ENCODE peak calls at places on chromosomes 4 and X, in ten cellular contexts. H is stimulated activated CD4-positive, alpha-beta T cell treated with anti-CD3 and anti-CD28 coated beads, Interleukin-1b, Interleukin-23, amount 100 ng/mL, for 48 hours; W is NCI-H345; G is HT1080; B is putamen; V is ACHN; X is body of pancreas; K is GM04504; R is tibial nerve; A is DMS53. J is an unnamed sample.

GRCh38 chrX:118116308-118117068 is at the start of gene KLHL13:
- DNase-seq in X (peak), B (peak), W (peak), K (no peak), V (peak), H (peak), R (peak), G (peak), A (peak), J (no peak)

GRCh38 chrX:47321978-47322377 is 48.4 kb upstream of the ZNF157 start:
- DNase-seq in H (no peak), R (no peak), B (no peak), G (no peak), K (no peak), W (no peak), X (no peak), V (no peak), A (no peak), J (no peak)

GRCh38 chr4:11783588-11783987 is 354.9 kb upstream of the HS3ST1 start:
- DNase-seq in A (no peak), H (no peak), R (no peak), K (no peak), B (no peak), V (no peak), G (peak), X (no peak), W (no peak), J (no peak)

GRCh38 chrX:101062171-101062570 is 10.3 kb upstream of the TRMT2B start:
- DNase-seq in X (no peak), B (no peak), A (peak), K (peak), R (no peak), W (no peak), G (no peak), H (no peak), V (no peak), J (no peak)

GRCh38 chr4:168589154-168589553 is 92.3 kb downstream of the PALLD start:
- DNase-seq in A (peak), H (no peak), V (peak), W (no peak), B (no peak), G (peak), R (no peak), K (no peak), X (no peak), J (no peak)

GRCh38 chrX:30023451-30023850 is 191.9 kb upstream of the MAGEB2 start:
- DNase-seq in A (no peak), V (no peak), K (no peak), R (no peak), H (no peak), W (no peak), G (peak), X (no peak), B (no peak), J (no peak)

GRCh38 chr4:112647785-112648184 is 10.8 kb downstream of the LARP7 start:
- DNase-seq in K (no peak), G (no peak), H (no peak), A (no peak), X (no peak), V (no peak), R (no peak), B (no peak), W (no peak), J (no peak)

GRCh38 chrX:8760021-8760420 is 28.1 kb upstream of the ANOS1 start:
- DNase-seq in B (no peak), W (no peak), K (no peak), R (no peak), V (no peak), G (peak), H (no peak), X (no peak), A (no peak), J (no peak)

GRCh38 chr4:187333151-187333550 is 609.5 kb upstream of the FAT1 start:
- DNase-seq in H (no peak), K (no peak), B (no peak), G (peak), A (no peak), W (no peak), V (no peak), X (no peak), R (no peak), J (no peak)

GRCh38 chr4:149986916-149987315 is 91.3 kb upstream of the DCLK2 start:
- DNase-seq in A (no peak), G (no peak), H (no peak), K (no peak), R (no peak), W (no peak), V (no peak), B (no peak), X (no peak), J (no peak)

GRCh38 chr4:153502584-153502983 is 36.4 kb downstream of the TMEM131L start:
- DNase-seq in K (no peak), A (no peak), V (no peak), G (no peak), B (no peak), H (no peak), X (no peak), R (no peak), W (no peak), J (no peak)

GRCh38 chr4:15436515-15436914 is 8.7 kb downstream of the C1QTNF7 start:
- DNase-seq in B (peak), A (no peak), V (no peak), H (no peak), K (no peak), R (no peak), G (no peak), W (peak), X (no peak), J (peak)

GRCh38 chrX:19870710-19871490 is 16.5 kb downstream of the SH3KBP1 start:
- DNase-seq in B (no peak), W (no peak), G (no peak), X (no peak), R (no peak), V (no peak), K (no peak), H (no peak), A (no peak), J (no peak)

GRCh38 chrX:130878350-130879341 is 24.4 kb downstream of the ENOX2 start:
- DNase-seq in G (peak), A (no peak), B (no peak), X (peak), W (no peak), V (peak), H (no peak), K (peak), R (no peak), J (peak)

GRCh38 chr4:22668301-22668700 is 24.4 kb upstream of the GBA3 start:
- DNase-seq in G (no peak), K (no peak), B (no peak), R (no peak), A (no peak), V (peak), X (no peak), W (no peak), H (no peak), J (peak)

GRCh38 chr4:84499065-84499982 is at the start of gene NKX6-1:
- DNase-seq in W (peak), R (no peak), V (peak), A (peak), B (peak), H (no peak), X (peak), G (peak), K (peak), J (peak)

J was measured in fibroblast of the conjunctiva.